ENCODE peak calls at places on chromosome 3, in four cellular contexts. One of them, this sample, is unnamed.

GRCh38 chr3:23749589-23749988 is 56.2 kb upstream of the UBE2E1 start:
- DNase-seq in AG08395: no peak
- DNase-seq in naive thymus-derived CD8-positive, alpha-beta T cell: no peak
- DNase-seq in activated naive CD8-positive, alpha-beta T cell treated with anti-CD3 and anti-CD28 coated beads for 36 hours: no peak
- DNase-seq in this sample: no peak

GRCh38 chr3:161295325-161295724 is 74.2 kb downstream of the NMD3 start:
- DNase-seq in naive thymus-derived CD8-positive, alpha-beta T cell: no peak
- DNase-seq in activated naive CD8-positive, alpha-beta T cell treated with anti-CD3 and anti-CD28 coated beads for 36 hours: no peak
- DNase-seq in AG08395: no peak
- DNase-seq in this sample: no peak

GRCh38 chr3:45608885-45609284 is 14.3 kb downstream of the LIMD1 start:
- DNase-seq in activated naive CD8-positive, alpha-beta T cell treated with anti-CD3 and anti-CD28 coated beads for 36 hours: no peak
- DNase-seq in naive thymus-derived CD8-positive, alpha-beta T cell: no peak
- DNase-seq in AG08395: peak; percentile 32
- DNase-seq in this sample: no peak

GRCh38 chr3:161069441-161070251 is 35.5 kb downstream of the B3GALNT1 start:
- DNase-seq in naive thymus-derived CD8-positive, alpha-beta T cell: no peak
- DNase-seq in activated naive CD8-positive, alpha-beta T cell treated with anti-CD3 and anti-CD28 coated beads for 36 hours: no peak
- DNase-seq in AG08395: peak; percentile 71
- DNase-seq in this sample: peak; percentile 54

GRCh38 chr3:139718415-139718814 is 40.6 kb upstream of the NMNAT3 start:
- DNase-seq in activated naive CD8-positive, alpha-beta T cell treated with anti-CD3 and anti-CD28 coated beads for 36 hours: no peak
- DNase-seq in AG08395: peak; percentile 55
- DNase-seq in naive thymus-derived CD8-positive, alpha-beta T cell: no peak
- DNase-seq in this sample: no peak

GRCh38 chr3:159795776-159796175 is 192.9 kb upstream of the IL12A start:
- DNase-seq in naive thymus-derived CD8-positive, alpha-beta T cell: no peak
- DNase-seq in activated naive CD8-positive, alpha-beta T cell treated with anti-CD3 and anti-CD28 coated beads for 36 hours: no peak
- DNase-seq in AG08395: no peak
- DNase-seq in this sample: no peak

GRCh38 chr3:156611870-156612494 is 57.1 kb upstream of the SSR3 start:
- DNase-seq in activated naive CD8-positive, alpha-beta T cell treated with anti-CD3 and anti-CD28 coated beads for 36 hours: no peak
- DNase-seq in naive thymus-derived CD8-positive, alpha-beta T cell: no peak
- DNase-seq in AG08395: no peak
- DNase-seq in this sample: no peak

GRCh38 chr3:64209866-64210609 is 15.2 kb downstream of the PRICKLE2 start:
- DNase-seq in naive thymus-derived CD8-positive, alpha-beta T cell: no peak
- DNase-seq in AG08395: peak; percentile 74
- DNase-seq in activated naive CD8-positive, alpha-beta T cell treated with anti-CD3 and anti-CD28 coated beads for 36 hours: no peak
- DNase-seq in this sample: no peak

GRCh38 chr3:144034715-144035114 is 63.1 kb downstream of the DIPK2A start:
- DNase-seq in activated naive CD8-positive, alpha-beta T cell treated with anti-CD3 and anti-CD28 coated beads for 36 hours: no peak
- DNase-seq in AG08395: no peak
- DNase-seq in naive thymus-derived CD8-positive, alpha-beta T cell: no peak
- DNase-seq in this sample: no peak

GRCh38 chr3:142724682-142725351 is 983 bp downstream of the TRPC1 start:
- DNase-seq in AG08395: peak; percentile 22
- DNase-seq in naive thymus-derived CD8-positive, alpha-beta T cell: peak; percentile 1
- DNase-seq in activated naive CD8-positive, alpha-beta T cell treated with anti-CD3 and anti-CD28 coated beads for 36 hours: peak; percentile 33
- DNase-seq in this sample: no peak

GRCh38 chr3:151580592-151580991 is 119.7 kb upstream of the IGSF10 start:
- DNase-seq in activated naive CD8-positive, alpha-beta T cell treated with anti-CD3 and anti-CD28 coated beads for 36 hours: no peak
- DNase-seq in AG08395: peak; percentile 67
- DNase-seq in naive thymus-derived CD8-positive, alpha-beta T cell: no peak
- DNase-seq in this sample: peak; percentile 37

GRCh38 chr3:15924914-15925313 is 127.1 kb upstream of the ANKRD28 start:
- DNase-seq in activated naive CD8-positive, alpha-beta T cell treated with anti-CD3 and anti-CD28 coated beads for 36 hours: no peak
- DNase-seq in naive thymus-derived CD8-positive, alpha-beta T cell: no peak
- DNase-seq in AG08395: no peak
- DNase-seq in this sample: no peak

This sample was measured in epithelial cell of prostate.